ENCODE peak calls at places on chromosomes 3 and 15, in six cellular contexts. One of them, this sample, is unnamed. For H3K9me3, the result is how much of the 10 kb centered on the place peaks cover.

GRCh38 chr3:194673761-194674160 is 1.8 kb upstream of the LSG1 start:
- DNase-seq in sigmoid colon: no peak
- DNase-seq in right lobe of liver: no peak
- DNase-seq in thyroid gland: no peak
- DNase-seq in A549: no peak
- DNase-seq in tibial nerve: no peak
- DNase-seq in this sample: no peak

GRCh38 chr15:55627730-55628368 is 39.7 kb upstream of the PYGO1 start:
- DNase-seq in sigmoid colon: no peak
- DNase-seq in thyroid gland: no peak
- DNase-seq in right lobe of liver: no peak
- DNase-seq in tibial nerve: no peak
- DNase-seq in A549: peak
- DNase-seq in this sample: peak

GRCh38 chr3:120172070-120172469 is 77.8 kb upstream of the GSK3B start:
- DNase-seq in A549: no peak
- DNase-seq in right lobe of liver: no peak
- DNase-seq in sigmoid colon: no peak
- DNase-seq in thyroid gland: peak
- DNase-seq in tibial nerve: no peak
- DNase-seq in this sample: no peak

GRCh38 chr3:123547881-123548534 is 36.8 kb downstream of the HACD2 start:
- DNase-seq in thyroid gland: no peak
- DNase-seq in tibial nerve: no peak
- DNase-seq in A549: no peak
- DNase-seq in sigmoid colon: peak
- DNase-seq in right lobe of liver: no peak
- DNase-seq in this sample: no peak

GRCh38 chr3:189167027-189167766 is 4.6 kb upstream of the TPRG1 start:
- DNase-seq in sigmoid colon: no peak
- DNase-seq in right lobe of liver: no peak
- DNase-seq in A549: peak
- DNase-seq in tibial nerve: no peak
- DNase-seq in thyroid gland: peak
- DNase-seq in this sample: peak

GRCh38 chr3:140510303-140510861 is 167.5 kb upstream of the TRIM42 start:
- DNase-seq in thyroid gland: no peak
- DNase-seq in sigmoid colon: no peak
- DNase-seq in tibial nerve: no peak
- DNase-seq in right lobe of liver: no peak
- DNase-seq in A549: no peak
- DNase-seq in this sample: no peak

GRCh38 chr3:135929670-135930069 is 35.9 kb upstream of the PPP2R3A start:
- DNase-seq in A549: no peak
- DNase-seq in sigmoid colon: peak
- DNase-seq in right lobe of liver: no peak
- DNase-seq in tibial nerve: peak
- DNase-seq in thyroid gland: peak
- DNase-seq in this sample: no peak

GRCh38 chr3:67113802-67114407 is 115.8 kb downstream of the KBTBD8 start:
- DNase-seq in right lobe of liver: peak
- DNase-seq in tibial nerve: peak
- DNase-seq in thyroid gland: peak
- DNase-seq in A549: peak
- DNase-seq in sigmoid colon: peak
- DNase-seq in this sample: peak

GRCh38 chr15:63843901-63844317 is 10.2 kb upstream of the HERC1 start:
- DNase-seq in tibial nerve: no peak
- DNase-seq in sigmoid colon: no peak
- DNase-seq in A549: no peak
- DNase-seq in thyroid gland: no peak
- DNase-seq in right lobe of liver: no peak
- DNase-seq in this sample: no peak

GRCh38 chr3:38834110-38834509 is 18.1 kb upstream of the SCN10A start:
- DNase-seq in tibial nerve: peak
- DNase-seq in A549: peak
- DNase-seq in sigmoid colon: peak
- DNase-seq in thyroid gland: peak
- DNase-seq in right lobe of liver: peak
- DNase-seq in this sample: no peak

GRCh38 chr3:67418539-67419529 is 235.6 kb downstream of the SUCLG2 start:
- DNase-seq in A549: no peak
- DNase-seq in sigmoid colon: no peak
- DNase-seq in right lobe of liver: no peak
- DNase-seq in tibial nerve: no peak
- DNase-seq in thyroid gland: no peak
- DNase-seq in this sample: no peak

GRCh38 chr3:177483182-177483967 is 286.1 kb upstream of the TBL1XR1 start:
- DNase-seq in thyroid gland: no peak
- DNase-seq in sigmoid colon: no peak
- DNase-seq in A549: no peak
- DNase-seq in tibial nerve: no peak
- DNase-seq in right lobe of liver: no peak
- DNase-seq in this sample: no peak

GRCh38 chr15:88382482-88382983 is 84.7 kb downstream of the MRPL46 start:
- DNase-seq in thyroid gland: peak
- DNase-seq in right lobe of liver: no peak
- DNase-seq in A549: peak
- DNase-seq in tibial nerve: no peak
- DNase-seq in sigmoid colon: no peak
- DNase-seq in this sample: no peak

GRCh38 chr3:139456391-139456790 is 19.9 kb downstream of the RBP2 start:
- DNase-seq in thyroid gland: no peak
- DNase-seq in tibial nerve: no peak
- DNase-seq in right lobe of liver: no peak
- DNase-seq in sigmoid colon: no peak
- DNase-seq in A549: no peak
- DNase-seq in this sample: no peak

GRCh38 chr15:68303134-68303533 is 25.6 kb downstream of the FEM1B start:
- DNase-seq in right lobe of liver: no peak
- DNase-seq in A549: no peak
- DNase-seq in tibial nerve: no peak
- DNase-seq in sigmoid colon: no peak
- DNase-seq in thyroid gland: no peak
- DNase-seq in this sample: no peak

GRCh38 chr3:62139957-62140356 is 233.4 kb downstream of the FEZF2 start:
- DNase-seq in tibial nerve: no peak
- DNase-seq in right lobe of liver: no peak
- DNase-seq in sigmoid colon: no peak
- DNase-seq in thyroid gland: no peak
- DNase-seq in A549: no peak
- DNase-seq in this sample: no peak

GRCh38 chr3:124663690-124664089 is 66.6 kb upstream of the UMPS start:
- DNase-seq in sigmoid colon: no peak
- DNase-seq in A549: peak
- DNase-seq in thyroid gland: no peak
- DNase-seq in tibial nerve: no peak
- DNase-seq in right lobe of liver: no peak
- DNase-seq in this sample: no peak

GRCh38 chr3:120741320-120741719 is 996 bp downstream of the RABL3 start:
- DNase-seq in A549: no peak
- DNase-seq in thyroid gland: no peak
- DNase-seq in sigmoid colon: no peak
- DNase-seq in right lobe of liver: no peak
- DNase-seq in tibial nerve: no peak
- DNase-seq in this sample: no peak

GRCh38 chr3:20861454-20861853 is 675.4 kb upstream of the SGO1 start:
- DNase-seq in sigmoid colon: no peak
- DNase-seq in right lobe of liver: no peak
- DNase-seq in thyroid gland: no peak
- DNase-seq in tibial nerve: no peak
- DNase-seq in A549: no peak
- DNase-seq in this sample: no peak

GRCh38 chr3:20865811-20866210 is 679.8 kb upstream of the SGO1 start:
- DNase-seq in sigmoid colon: no peak
- DNase-seq in tibial nerve: no peak
- DNase-seq in A549: no peak
- DNase-seq in right lobe of liver: no peak
- DNase-seq in thyroid gland: no peak
- DNase-seq in this sample: no peak
- H3K9me3 ChIP-seq in sigmoid colon: under half
- H3K9me3 ChIP-seq in tibial nerve: under half
- H3K9me3 ChIP-seq in A549: under half
- H3K9me3 ChIP-seq in right lobe of liver: under half
- H3K9me3 ChIP-seq in thyroid gland: under half
- H3K9me3 ChIP-seq in this sample: under half

GRCh38 chr3:111040959-111041358 is 30.7 kb upstream of the NECTIN3 start:
- DNase-seq in thyroid gland: no peak
- DNase-seq in A549: no peak
- DNase-seq in right lobe of liver: no peak
- DNase-seq in tibial nerve: no peak
- DNase-seq in sigmoid colon: no peak
- DNase-seq in this sample: no peak
- TF ChIP-seq POLR2A in thyroid gland: no peak
- TF ChIP-seq POLR2A in A549: no peak
- TF ChIP-seq POLR2A in right lobe of liver: no peak
- TF ChIP-seq POLR2A in tibial nerve: no peak
- TF ChIP-seq POLR2A in sigmoid colon: no peak
- TF ChIP-seq POLR2A in this sample: no peak

GRCh38 chr15:25177955-25178801 is 223.4 kb downstream of the SNRPN start:
- DNase-seq in right lobe of liver: peak
- DNase-seq in tibial nerve: peak
- DNase-seq in sigmoid colon: peak
- DNase-seq in thyroid gland: peak
- DNase-seq in A549: no peak
- DNase-seq in this sample: peak

GRCh38 chr15:25179673-25180511 is 225.1 kb downstream of the SNRPN start:
- DNase-seq in right lobe of liver: peak
- DNase-seq in sigmoid colon: peak
- DNase-seq in thyroid gland: no peak
- DNase-seq in tibial nerve: no peak
- DNase-seq in A549: no peak
- DNase-seq in this sample: peak

GRCh38 chr15:25180606-25181289 is 226.0 kb downstream of the SNRPN start:
- DNase-seq in A549: no peak
- DNase-seq in thyroid gland: no peak
- DNase-seq in tibial nerve: no peak
- DNase-seq in sigmoid colon: peak
- DNase-seq in right lobe of liver: peak
- DNase-seq in this sample: peak

GRCh38 chr15:25176991-25177954 is 222.5 kb downstream of the SNRPN start:
- DNase-seq in right lobe of liver: peak
- DNase-seq in tibial nerve: peak
- DNase-seq in A549: no peak
- DNase-seq in thyroid gland: peak
- DNase-seq in sigmoid colon: peak
- DNase-seq in this sample: peak

GRCh38 chr15:25178835-25179672 is 224.3 kb downstream of the SNRPN start:
- DNase-seq in right lobe of liver: peak
- DNase-seq in sigmoid colon: no peak
- DNase-seq in tibial nerve: no peak
- DNase-seq in thyroid gland: no peak
- DNase-seq in A549: no peak
- DNase-seq in this sample: peak
- H3K9me3 ChIP-seq in right lobe of liver: under half
- H3K9me3 ChIP-seq in sigmoid colon: under half
- H3K9me3 ChIP-seq in tibial nerve: under half
- H3K9me3 ChIP-seq in thyroid gland: under half
- H3K9me3 ChIP-seq in A549: under half
- H3K9me3 ChIP-seq in this sample: under half

GRCh38 chr15:85582719-85583089 is 202.3 kb downstream of the AKAP13 start:
- DNase-seq in right lobe of liver: peak
- DNase-seq in A549: no peak
- DNase-seq in thyroid gland: peak
- DNase-seq in sigmoid colon: peak
- DNase-seq in tibial nerve: peak
- DNase-seq in this sample: peak
- TF ChIP-seq POLR2A in right lobe of liver: peak
- TF ChIP-seq POLR2A in A549: no peak
- TF ChIP-seq POLR2A in thyroid gland: no peak
- TF ChIP-seq POLR2A in sigmoid colon: no peak
- TF ChIP-seq POLR2A in tibial nerve: peak
- TF ChIP-seq POLR2A in this sample: no peak

GRCh38 chr3:176286456-176287115 is 910.7 kb downstream of the TBL1XR1 start:
- DNase-seq in A549: no peak
- DNase-seq in thyroid gland: no peak
- DNase-seq in tibial nerve: no peak
- DNase-seq in sigmoid colon: no peak
- DNase-seq in right lobe of liver: no peak
- DNase-seq in this sample: no peak
- H3K9me3 ChIP-seq in A549: under half
- H3K9me3 ChIP-seq in thyroid gland: under half
- H3K9me3 ChIP-seq in tibial nerve: under half
- H3K9me3 ChIP-seq in sigmoid colon: under half
- H3K9me3 ChIP-seq in right lobe of liver: under half
- H3K9me3 ChIP-seq in this sample: under half

GRCh38 chr3:49422379-49423248 is at the start of gene AMT:
- DNase-seq in right lobe of liver: peak
- DNase-seq in thyroid gland: peak
- DNase-seq in sigmoid colon: no peak
- DNase-seq in A549: no peak
- DNase-seq in tibial nerve: no peak
- DNase-seq in this sample: peak
- TF ChIP-seq POLR2A in right lobe of liver: peak
- TF ChIP-seq POLR2A in thyroid gland: no peak
- TF ChIP-seq POLR2A in sigmoid colon: no peak
- TF ChIP-seq POLR2A in A549: no peak
- TF ChIP-seq POLR2A in tibial nerve: no peak
- TF ChIP-seq POLR2A in this sample: no peak

GRCh38 chr15:26711445-26711844 is 61.4 kb downstream of the GABRB3 start:
- DNase-seq in A549: no peak
- DNase-seq in thyroid gland: no peak
- DNase-seq in right lobe of liver: no peak
- DNase-seq in tibial nerve: no peak
- DNase-seq in sigmoid colon: no peak
- DNase-seq in this sample: no peak
- H3K9me3 ChIP-seq in A549: under half
- H3K9me3 ChIP-seq in thyroid gland: under half
- H3K9me3 ChIP-seq in right lobe of liver: under half
- H3K9me3 ChIP-seq in tibial nerve: under half
- H3K9me3 ChIP-seq in sigmoid colon: under half
- H3K9me3 ChIP-seq in this sample: under half

DNA sequence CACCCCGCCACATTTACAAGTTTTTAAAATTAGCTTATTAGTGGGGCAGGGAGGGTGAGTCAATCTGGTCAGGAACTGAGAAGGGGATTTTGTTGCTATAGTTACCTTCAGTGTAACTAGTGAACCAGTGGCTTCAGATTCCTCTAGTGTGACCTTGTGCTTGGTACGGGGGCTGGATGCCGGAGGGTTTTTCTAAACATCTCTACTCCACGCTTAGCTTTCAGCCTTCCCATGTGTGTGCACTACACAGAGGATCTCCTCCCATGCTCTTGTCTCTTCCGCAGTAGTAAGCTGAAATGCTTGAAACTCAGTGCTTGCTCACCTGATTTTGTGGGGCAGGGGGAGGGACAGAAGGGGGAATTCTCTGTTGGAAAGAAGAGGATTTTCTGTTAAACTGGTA is 67.9 kb upstream of the AKAP13 start:
- DNase-seq in thyroid gland: no peak
- DNase-seq in tibial nerve: no peak
- DNase-seq in right lobe of liver: no peak
- DNase-seq in A549: no peak
- DNase-seq in sigmoid colon: no peak
- DNase-seq in this sample: no peak
- TF ChIP-seq POLR2A in thyroid gland: no peak
- TF ChIP-seq POLR2A in tibial nerve: no peak
- TF ChIP-seq POLR2A in right lobe of liver: no peak
- TF ChIP-seq POLR2A in A549: no peak
- TF ChIP-seq POLR2A in sigmoid colon: no peak
- TF ChIP-seq POLR2A in this sample: no peak

GRCh38 chr3:131669590-131669989 is 166.8 kb upstream of the MRPL3 start:
- DNase-seq in thyroid gland: no peak
- DNase-seq in right lobe of liver: no peak
- DNase-seq in A549: no peak
- DNase-seq in sigmoid colon: no peak
- DNase-seq in tibial nerve: no peak
- DNase-seq in this sample: no peak
- H3K9me3 ChIP-seq in thyroid gland: under half
- H3K9me3 ChIP-seq in right lobe of liver: under half
- H3K9me3 ChIP-seq in A549: under half
- H3K9me3 ChIP-seq in sigmoid colon: under half
- H3K9me3 ChIP-seq in tibial nerve: under half
- H3K9me3 ChIP-seq in this sample: under half

GRCh38 chr15:98651581-98652220 is 3.4 kb downstream of the IGF1R start:
- DNase-seq in right lobe of liver: no peak
- DNase-seq in sigmoid colon: no peak
- DNase-seq in thyroid gland: peak
- DNase-seq in A549: peak
- DNase-seq in tibial nerve: peak
- DNase-seq in this sample: no peak
- TF ChIP-seq POLR2A in right lobe of liver: no peak
- TF ChIP-seq POLR2A in sigmoid colon: no peak
- TF ChIP-seq POLR2A in thyroid gland: no peak
- TF ChIP-seq POLR2A in A549: no peak
- TF ChIP-seq POLR2A in tibial nerve: no peak
- TF ChIP-seq POLR2A in this sample: no peak